ENCODE peak calls at places on chromosomes 7 and 10, in four cellular contexts. N, T, F and H are unnamed samples. For H3K36me3, the result is how much of the 10 kb centered on the place peaks cover.

GRCh38 chr7:38060637-38061036 is 117.4 kb upstream of the STARD3NL start:
- DNase-seq in F (no peak), T (no peak), N (no peak), H (no peak)

GRCh38 chr10:114682532-114682931 is 24.5 kb upstream of the ABLIM1 start:
- DNase-seq in N (no peak), F (peak), T (no peak), H (no peak)

GRCh38 chr7:136528329-136528728 is 340.1 kb upstream of the CHRM2 start:
- DNase-seq in T (no peak), F (peak), N (no peak), H (no peak)

GRCh38 chr10:69092959-69093850 is 5.3 kb downstream of the SRGN start:
- DNase-seq in N (peak), T (peak), F (peak), H (peak)

GRCh38 chr10:30694492-30695228 is 65.1 kb upstream of the LYZL2 start:
- DNase-seq in F (no peak), N (no peak), T (no peak), H (no peak)

GRCh38 chr10:17375936-17376584 is 78.3 kb downstream of the ST8SIA6 start:
- DNase-seq in T (no peak), N (no peak), F (no peak), H (no peak)

GRCh38 chr7:91266067-91266930 is 2.1 kb downstream of the FZD1 start:
- DNase-seq in N (peak), T (no peak), F (peak), H (peak)

GRCh38 chr7:10128748-10129147 is 844.9 kb upstream of the PHF14 start:
- DNase-seq in F (peak), T (no peak), N (no peak), H (no peak)

GRCh38 chr10:73931767-73932624 is 21.1 kb downstream of the PLAU start:
- DNase-seq in F (peak), T (peak), N (no peak), H (no peak)

GRCh38 chr10:86966008-86966654 is 2.2 kb upstream of the ADIRF start:
- DNase-seq in N (no peak), T (peak), F (no peak), H (no peak)

GRCh38 chr10:88866454-88866853 is 13.6 kb upstream of the STAMBPL1 start:
- DNase-seq in F (no peak), T (no peak), N (no peak), H (no peak)

GRCh38 chr10:74055383-74056065 is 57.6 kb downstream of the VCL start:
- DNase-seq in N (no peak), T (no peak), F (no peak), H (no peak)

GRCh38 chr10:16242859-16243613 is 193.8 kb upstream of the PTER start:
- DNase-seq in T (no peak), F (no peak), N (no peak), H (no peak)

GRCh38 chr10:7045891-7046599 is 364.8 kb downstream of the SFMBT2 start:
- DNase-seq in T (no peak), N (no peak), F (no peak), H (no peak)

GRCh38 chr10:76318171-76318570 is 886.7 kb downstream of the LRMDA start:
- DNase-seq in F (no peak), T (peak), N (no peak), H (peak)

GRCh38 chr10:101402711-101403110 is 48.7 kb downstream of the BTRC start:
- DNase-seq in F (no peak), T (no peak), N (no peak), H (no peak)

GRCh38 chr10:25766687-25767221 is 167.3 kb upstream of the MYO3A start:
- DNase-seq in T (no peak), F (no peak), N (no peak), H (no peak)

GRCh38 chr7:114760477-114760876 is 161.4 kb upstream of the MDFIC start:
- DNase-seq in F (no peak), T (no peak), N (no peak), H (no peak)

GRCh38 chr7:114759347-114760062 is 162.4 kb upstream of the MDFIC start:
- DNase-seq in F (peak), N (no peak), T (no peak), H (peak)

GRCh38 chr7:114761973-114762372 is 159.9 kb upstream of the MDFIC start:
- DNase-seq in T (no peak), N (no peak), F (no peak), H (no peak)

DNA sequence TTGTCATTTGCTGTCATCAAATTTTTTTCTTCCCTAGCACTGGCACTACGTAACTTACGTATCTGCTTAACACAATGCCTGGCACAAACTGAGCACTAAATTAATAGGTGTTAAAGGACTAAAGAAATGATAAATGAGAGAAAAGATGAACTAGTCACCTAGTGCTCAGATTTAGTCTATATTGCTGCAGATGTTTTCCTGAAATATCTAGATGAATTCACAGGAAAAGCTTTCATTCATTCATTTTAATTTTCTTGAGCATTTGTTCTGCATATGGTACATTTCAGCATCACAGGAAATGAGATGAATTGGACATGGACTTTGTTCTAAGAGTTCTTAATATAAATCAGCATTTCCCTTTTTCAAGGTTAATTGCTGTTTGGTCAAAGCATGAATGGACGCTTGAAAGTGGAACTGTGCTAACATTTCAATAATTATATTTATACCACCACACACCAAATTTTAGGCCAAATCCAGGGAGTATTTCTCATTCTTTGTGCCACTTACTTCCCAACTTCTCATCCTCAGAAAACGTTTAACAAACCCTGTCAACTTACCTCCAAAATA is 163.2 kb upstream of the MDFIC start:
- DNase-seq in F (no peak), N (no peak), T (no peak), H (no peak)
- H3K36me3 ChIP-seq in F (under half), N (under half), T (under half), H (under half)

GRCh38 chr7:106071999-106072714 is 40.0 kb downstream of the SYPL1 start:
- DNase-seq in N (no peak), F (peak), T (peak), H (no peak)

GRCh38 chr7:106069471-106070200 is 42.5 kb downstream of the SYPL1 start:
- DNase-seq in F (no peak), N (peak), T (no peak), H (no peak)

GRCh38 chr7:106071356-106071998 is 40.6 kb downstream of the SYPL1 start:
- DNase-seq in T (peak), N (no peak), F (peak), H (no peak)

GRCh38 chr7:106070201-106070551 is 41.9 kb downstream of the SYPL1 start:
- DNase-seq in T (peak), F (peak), N (no peak), H (no peak)

GRCh38 chr7:106070567-106071254 is 41.4 kb downstream of the SYPL1 start:
- DNase-seq in F (no peak), N (no peak), T (no peak), H (no peak)
- H3K4me3 ChIP-seq in F (no peak), N (no peak), T (no peak), H (no peak)

GRCh38 chr10:79171504-79171903 is 102.7 kb downstream of the ZMIZ1 start:
- DNase-seq in F (no peak), N (no peak), T (no peak), H (no peak)
- H3K36me3 ChIP-seq in F (under half), N (under half), T (half or more), H (half or more)

DNA sequence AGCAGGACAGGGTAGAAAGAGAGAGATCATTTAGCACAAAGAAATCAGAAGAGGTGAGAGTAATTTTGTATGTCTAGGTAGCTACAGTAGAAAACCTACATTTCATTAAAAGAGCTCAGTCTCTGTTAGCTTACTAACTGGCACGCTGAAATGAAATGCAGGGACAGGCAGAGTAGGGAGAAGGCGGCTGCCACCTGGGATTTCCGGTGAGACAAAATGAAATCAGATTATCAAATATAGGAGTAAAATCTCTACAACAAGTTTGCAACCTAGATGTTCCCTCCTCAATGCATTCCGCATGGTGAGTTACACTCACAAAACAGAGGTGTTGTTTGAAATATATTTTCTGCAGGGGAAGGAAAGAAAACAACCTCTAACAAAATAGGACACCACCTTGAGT is 55.9 kb downstream of the VOPP1 start:
- DNase-seq in N (no peak), F (no peak), T (no peak), H (no peak)
- H3K4me3 ChIP-seq in N (no peak), F (no peak), T (no peak), H (no peak)

DNA sequence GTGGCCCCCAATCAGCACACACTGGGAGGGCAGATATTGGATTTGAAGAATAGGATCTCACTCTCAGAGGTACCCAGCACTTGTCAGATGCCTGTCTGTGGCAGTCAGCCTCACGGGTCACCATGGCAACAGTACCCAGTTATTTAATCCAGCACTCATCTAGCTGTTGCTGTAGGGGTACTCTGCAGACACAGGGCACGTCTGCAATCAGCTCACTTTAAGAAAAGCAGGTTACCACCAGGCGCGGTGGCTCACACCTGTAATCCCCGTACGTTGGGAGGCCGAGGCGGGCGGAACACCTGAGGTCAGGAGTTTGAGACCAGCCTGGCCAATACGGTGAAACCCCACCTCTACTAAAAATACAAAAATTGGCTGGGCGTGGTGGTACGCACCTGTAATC is 11.9 kb downstream of the SFXN4 start:
- DNase-seq in T (no peak), N (no peak), F (no peak), H (no peak)
- H3K36me3 ChIP-seq in T (half or more), N (half or more), F (under half), H (under half)

GRCh38 chr10:48927198-48927597 is 12.4 kb downstream of the LRRC18 start:
- DNase-seq in F (no peak), T (no peak), N (no peak), H (no peak)
- H3K4me3 ChIP-seq in F (no peak), T (no peak), N (no peak), H (no peak)

GRCh38 chr7:122901250-122901649 is 15.0 kb upstream of the CADPS2 start:
- DNase-seq in T (no peak), N (no peak), F (no peak), H (no peak)
- H3K36me3 ChIP-seq in T (under half), N (under half), F (under half), H (under half)